ENCODE peak calls at places on chromosomes 16 and 17, in nine cellular contexts. Y is stimulated activated naive CD8-positive, alpha-beta T cell treated with anti-CD3 and anti-CD28 coated beads, Interleukin-15, amount 100 ng/mL, for 72 hours; R is C1 segment of cervical spinal cord; E is EL; X is posterior cingulate gyrus; Q is HT1080; P is substantia nigra; T is ACHN; K is activated naive CD4-positive, alpha-beta T cell treated with anti-CD3 and anti-CD28 coated beads, Interleukin-2, amount 50 U/mL, for 72 hours. Z is an unnamed sample.

GRCh38 chr17:8701754-8702153 is 42.9 kb downstream of the CCDC42 start:
- DNase-seq in K (no peak), P (no peak), T (no peak), Y (no peak), Q (no peak), R (no peak), E (no peak), X (no peak), Z (no peak)

GRCh38 chr16:60720060-60720459 is 1316.2 kb downstream of the CDH8 start:
- DNase-seq in E (no peak), Y (no peak), Q (no peak), T (no peak), X (no peak), R (no peak), P (no peak), K (no peak), Z (no peak)

GRCh38 chr16:87178977-87179376 is 138.2 kb downstream of the C16orf95 start:
- DNase-seq in P (no peak), R (no peak), Q (peak), T (no peak), Y (no peak), K (no peak), X (no peak), E (peak), Z (peak)

GRCh38 chr17:68385490-68386215 is 71.6 kb downstream of the WIPI1 start:
- DNase-seq in P (no peak), R (no peak), Q (no peak), X (no peak), T (no peak), Y (no peak), E (no peak), K (no peak), Z (no peak)

GRCh38 chr17:17351356-17351891 is 48.3 kb downstream of the NT5M start:
- DNase-seq in Q (no peak), T (no peak), R (no peak), K (no peak), Y (no peak), E (no peak), P (no peak), X (no peak), Z (no peak)

GRCh38 chr17:81065500-81065899 is 30.5 kb downstream of the BAIAP2 start:
- DNase-seq in K (no peak), P (no peak), T (no peak), Q (no peak), R (no peak), X (no peak), Y (no peak), E (no peak), Z (no peak)

GRCh38 chr17:63498621-63499195 is 21.8 kb downstream of the ACE start:
- DNase-seq in K (no peak), Q (peak), E (peak), X (no peak), P (no peak), T (no peak), Y (no peak), R (no peak), Z (peak)

GRCh38 chr17:81342062-81342699 is 47.1 kb upstream of the SLC38A10 start:
- DNase-seq in Q (no peak), K (no peak), E (no peak), T (no peak), P (no peak), X (no peak), Y (no peak), R (no peak), Z (no peak)

GRCh38 chr17:73394523-73395450 is 83.0 kb upstream of the CDC42EP4 start:
- DNase-seq in E (no peak), P (no peak), K (no peak), Y (no peak), T (no peak), Q (no peak), X (peak), R (no peak), Z (no peak)

GRCh38 chr17:82322526-82323453 is 5.4 kb upstream of the CD7 start:
- DNase-seq in Q (no peak), T (no peak), Y (peak), R (no peak), E (no peak), P (no peak), K (no peak), X (no peak), Z (no peak)

GRCh38 chr16:87297918-87298631 is 19.1 kb downstream of the C16orf95 start:
- DNase-seq in R (no peak), Q (no peak), E (peak), T (peak), Y (peak), X (no peak), P (no peak), K (peak), Z (peak)

GRCh38 chr17:82160081-82160480 is 52.6 kb downstream of the CCDC57 start:
- DNase-seq in Y (no peak), K (no peak), E (peak), Q (peak), X (no peak), P (no peak), R (no peak), T (no peak), Z (peak)

GRCh38 chr16:60337671-60338070 is 1603.6 kb upstream of the GOT2 start:
- DNase-seq in T (no peak), X (no peak), E (no peak), K (no peak), Q (no peak), R (no peak), P (no peak), Y (no peak), Z (no peak)

GRCh38 chr17:70929226-70929625 is 759.9 kb downstream of the KCNJ2 start:
- DNase-seq in R (no peak), P (no peak), Q (no peak), T (no peak), X (no peak), K (no peak), Y (no peak), E (no peak), Z (no peak)

GRCh38 chr17:78890111-78890897 is 12.7 kb downstream of the CEP295NL start:
- DNase-seq in T (no peak), K (peak), X (peak), Y (peak), R (peak), Q (no peak), E (no peak), P (peak), Z (no peak)

GRCh38 chr16:62889097-62889496 is 852.9 kb upstream of the CDH8 start:
- DNase-seq in P (no peak), X (no peak), Q (no peak), E (no peak), K (no peak), Y (no peak), T (no peak), R (no peak), Z (no peak)

GRCh38 chr16:84098939-84099338 is 17.8 kb downstream of the MBTPS1 start:
- DNase-seq in T (no peak), Y (no peak), Q (no peak), K (no peak), E (no peak), X (no peak), R (no peak), P (no peak), Z (no peak)

GRCh38 chr16:88378401-88378800 is 4.4 kb upstream of the ZNF469 start:
- DNase-seq in X (peak), Q (no peak), E (no peak), P (no peak), Y (no peak), K (no peak), R (no peak), T (no peak), Z (no peak)

GRCh38 chr17:40343126-40344119 is 21.1 kb downstream of the GJD3 start:
- DNase-seq in P (no peak), T (no peak), R (no peak), Q (no peak), K (no peak), X (no peak), E (no peak), Y (no peak), Z (peak)

GRCh38 chr16:22252317-22252716 is 44.9 kb upstream of the POLR3E start:
- DNase-seq in R (no peak), P (no peak), Q (no peak), E (no peak), K (no peak), T (no peak), Y (no peak), X (no peak), Z (no peak)

GRCh38 chr17:63694974-63695773 is 4.8 kb downstream of the LIMD2 start:
- DNase-seq in X (no peak), Q (no peak), K (no peak), E (no peak), R (no peak), P (no peak), Y (no peak), T (no peak), Z (no peak)

GRCh38 chr16:53892155-53892554 is 188.2 kb downstream of the FTO start:
- DNase-seq in T (peak), X (no peak), Y (peak), K (peak), E (peak), P (no peak), R (no peak), Q (peak), Z (peak)

GRCh38 chr16:57270221-57271062 is 14.0 kb downstream of the PLLP start:
- DNase-seq in Y (no peak), R (peak), P (peak), T (no peak), K (no peak), E (no peak), X (peak), Q (no peak), Z (no peak)

GRCh38 chr16:30445408-30446202 is at the start of gene SEPHS2:
- DNase-seq in P (peak), Q (peak), R (peak), K (peak), E (peak), X (peak), T (peak), Y (peak), Z (peak)